ENCODE peak calls at places on chromosomes 16 and 17, in four cellular contexts. H is A549, V is IMR-90, X is K562. O is an unnamed sample.

GRCh38 chr16:22054847-22055590 is 37.3 kb upstream of the VWA3A start:
- DNase-seq in H (no peak), V (no peak), X (no peak), O (no peak)

GRCh38 chr17:43768382-43768781 is 9.8 kb upstream of the SOST start:
- DNase-seq in H (no peak), V (no peak), X (no peak), O (no peak)

GRCh38 chr16:73413469-73414190 is 365.7 kb upstream of the ZFHX3 start:
- DNase-seq in H (no peak), V (no peak), X (no peak), O (no peak)

GRCh38 chr17:67474081-67474661 is 97.1 kb downstream of the PITPNC1 start:
- DNase-seq in H (no peak), V (peak; percentile 39), X (no peak), O (no peak)

GRCh38 chr16:90018297-90019200 is 707 bp downstream of the DBNDD1 start:
- DNase-seq in H (no peak), V (no peak), X (peak; percentile 34), O (no peak)

GRCh38 chr16:66927918-66928649 is 2.7 kb upstream of the RRAD start:
- DNase-seq in H (no peak), V (peak; percentile 50), X (no peak), O (no peak)

GRCh38 chr17:28710948-28711722 is 553 bp downstream of the PROCA1 start:
- DNase-seq in H (peak; percentile 97), V (peak; percentile 85), X (peak; percentile 98), O (peak; percentile 50)

GRCh38 chr17:3641014-3641413 is 4.5 kb downstream of the CTNS start:
- DNase-seq in H (no peak), V (no peak), X (no peak), O (no peak)

GRCh38 chr17:65163990-65164495 is 26.9 kb downstream of the RGS9 start:
- DNase-seq in H (peak; percentile 57), V (peak; percentile 90), X (peak; percentile 61), O (no peak)

GRCh38 chr17:80785477-80786178 is 206.0 kb upstream of the CHMP6 start:
- DNase-seq in H (no peak), V (no peak), X (no peak), O (no peak)

GRCh38 chr16:19338335-19338734 is 52.8 kb downstream of the CLEC19A start:
- DNase-seq in H (peak; percentile 22), V (no peak), X (peak; percentile 64), O (no peak)

GRCh38 chr17:74736423-74737298 is at the start of gene RAB37:
- DNase-seq in H (peak; percentile 87), V (no peak), X (no peak), O (no peak)

GRCh38 chr17:6471531-6472465 is 27.5 kb downstream of the PIMREG start:
- DNase-seq in H (peak; percentile 62), V (peak; percentile 61), X (no peak), O (no peak)

GRCh38 chr16:71648921-71649320 is 22.9 kb downstream of the MARVELD3 start:
- DNase-seq in H (peak; percentile 35), V (no peak), X (no peak), O (no peak)

GRCh38 chr16:824194-824593 is 23.7 kb upstream of the GNG13 start:
- DNase-seq in H (no peak), V (no peak), X (no peak), O (no peak)

GRCh38 chr17:74737299-74738050 is 419 bp downstream of the RAB37 start:
- DNase-seq in H (peak; percentile 80), V (no peak), X (peak; percentile 32), O (no peak)

GRCh38 chr16:8310816-8311215 is 279.5 kb downstream of the TMEM114 start:
- DNase-seq in H (no peak), V (no peak), X (no peak), O (no peak)

GRCh38 chr16:86961133-86961720 is 356.0 kb downstream of the C16orf95 start:
- DNase-seq in H (no peak), V (peak; percentile 72), X (no peak), O (no peak)

GRCh38 chr16:10188236-10188635 is 6.0 kb upstream of the GRIN2A start:
- DNase-seq in H (no peak), V (no peak), X (no peak), O (no peak)

GRCh38 chr16:78154729-78155461 is 55.4 kb downstream of the WWOX start:
- DNase-seq in H (no peak), V (no peak), X (no peak), O (no peak)

GRCh38 chr17:79831367-79832210 is 7.7 kb downstream of the CBX4 start:
- DNase-seq in H (no peak), V (no peak), X (peak; percentile 89), O (no peak)

GRCh38 chr17:51365090-51365489 is 104.7 kb downstream of the UTP18 start:
- DNase-seq in H (no peak), V (no peak), X (peak; percentile 47), O (no peak)

GRCh38 chr16:13568803-13569202 is 351.2 kb upstream of the ERCC4 start:
- DNase-seq in H (no peak), V (no peak), X (peak; percentile 46), O (no peak)

GRCh38 chr17:69485901-69486643 is 71.6 kb downstream of the MAP2K6 start:
- DNase-seq in H (no peak), V (peak; percentile 59), X (no peak), O (no peak)

GRCh38 chr16:14309001-14309886 is 238.1 kb downstream of the MRTFB start:
- DNase-seq in H (no peak), V (peak; percentile 39), X (no peak), O (no peak)

GRCh38 chr16:68022728-68023537 is at the start of the genes DDX28 and DUS2:
- DNase-seq in H (peak; percentile 73), V (peak; percentile 91), X (peak; percentile 84), O (peak; percentile 83)

GRCh38 chr16:79265701-79266100 is 334.8 kb downstream of the MAF start:
- DNase-seq in H (no peak), V (no peak), X (no peak), O (no peak)

GRCh38 chr17:72296456-72296855 is 175.6 kb downstream of the SOX9 start:
- DNase-seq in H (no peak), V (peak; percentile 58), X (no peak), O (no peak)

GRCh38 chr16:535446-536405 is 8.2 kb downstream of the CAPN15 start:
- DNase-seq in H (peak; percentile 80), V (peak; percentile 52), X (peak; percentile 60), O (no peak)

GRCh38 chr16:86713021-86713631 is 134.8 kb downstream of the FOXL1 start:
- DNase-seq in H (no peak), V (no peak), X (no peak), O (no peak)

GRCh38 chr16:20899503-20900298 is 457 bp downstream of the DCUN1D3 start:
- DNase-seq in H (no peak), V (no peak), X (peak; percentile 37), O (no peak)

GRCh38 chr16:4327782-4328579 is 12.1 kb downstream of the GLIS2 start:
- DNase-seq in H (no peak), V (peak; percentile 69), X (peak; percentile 44), O (no peak)
- TF ChIP-seq ELK1 in H (no peak), V (no peak), X (no peak), O (no peak)

DNA sequence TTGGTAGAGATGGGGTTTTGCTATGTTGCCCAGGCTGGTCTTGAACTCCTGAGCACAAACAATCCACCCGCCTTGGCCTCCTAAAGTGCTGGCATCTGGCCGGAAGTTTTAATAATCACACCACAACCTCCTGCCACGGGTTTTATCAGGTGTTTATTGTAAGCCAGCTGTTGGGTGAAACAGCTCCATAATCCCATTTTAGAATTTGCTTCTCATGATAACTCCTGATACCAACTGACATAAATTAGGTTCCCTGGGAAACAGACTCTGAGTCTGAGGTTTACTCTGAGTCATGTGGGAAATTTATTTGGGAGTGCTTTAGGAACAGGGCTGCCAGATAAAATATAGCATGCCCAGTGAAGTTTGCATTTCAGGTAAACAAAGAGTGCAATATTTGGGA is 122.6 kb upstream of the MED13 start:
- DNase-seq in H (no peak), V (peak; percentile 66), X (peak; percentile 50), O (no peak)
- TF ChIP-seq ELK1 in H (no peak), V (no peak), X (no peak), O (no peak)

GRCh38 chr17:37107406-37108083 is 158.8 kb downstream of the AATF start:
- DNase-seq in H (no peak), V (peak; percentile 41), X (no peak), O (no peak)

GRCh38 chr17:37106049-37106448 is 157.3 kb downstream of the AATF start:
- DNase-seq in H (no peak), V (no peak), X (no peak), O (no peak)

GRCh38 chr17:37110012-37110701 is 161.4 kb downstream of the AATF start:
- DNase-seq in H (no peak), V (no peak), X (no peak), O (no peak)

GRCh38 chr17:37110816-37111215 is 162.1 kb downstream of the AATF start:
- DNase-seq in H (no peak), V (no peak), X (no peak), O (no peak)

DNA sequence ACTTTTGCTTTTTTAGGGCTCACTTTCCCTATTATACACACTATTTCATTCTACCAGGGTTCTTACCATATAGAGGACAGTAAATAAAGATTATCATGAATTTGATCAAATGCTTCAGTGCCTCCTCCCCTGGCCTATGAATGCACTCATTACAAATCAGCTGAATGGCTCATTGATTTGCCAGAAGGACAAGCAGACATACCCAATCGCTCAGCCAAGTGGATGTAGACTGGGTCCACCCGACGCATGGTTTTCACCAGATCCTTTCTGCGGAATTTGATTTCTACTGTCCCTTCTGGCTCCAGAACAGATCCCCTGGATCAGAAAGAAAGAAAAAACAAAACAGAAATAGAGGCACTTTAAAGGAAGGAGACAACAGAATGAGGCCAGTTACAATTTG is 162.6 kb downstream of the AATF start:
- DNase-seq in H (no peak), V (no peak), X (no peak), O (no peak)
- TF ChIP-seq ELK1 in H (no peak), V (no peak), X (no peak), O (no peak)

DNA sequence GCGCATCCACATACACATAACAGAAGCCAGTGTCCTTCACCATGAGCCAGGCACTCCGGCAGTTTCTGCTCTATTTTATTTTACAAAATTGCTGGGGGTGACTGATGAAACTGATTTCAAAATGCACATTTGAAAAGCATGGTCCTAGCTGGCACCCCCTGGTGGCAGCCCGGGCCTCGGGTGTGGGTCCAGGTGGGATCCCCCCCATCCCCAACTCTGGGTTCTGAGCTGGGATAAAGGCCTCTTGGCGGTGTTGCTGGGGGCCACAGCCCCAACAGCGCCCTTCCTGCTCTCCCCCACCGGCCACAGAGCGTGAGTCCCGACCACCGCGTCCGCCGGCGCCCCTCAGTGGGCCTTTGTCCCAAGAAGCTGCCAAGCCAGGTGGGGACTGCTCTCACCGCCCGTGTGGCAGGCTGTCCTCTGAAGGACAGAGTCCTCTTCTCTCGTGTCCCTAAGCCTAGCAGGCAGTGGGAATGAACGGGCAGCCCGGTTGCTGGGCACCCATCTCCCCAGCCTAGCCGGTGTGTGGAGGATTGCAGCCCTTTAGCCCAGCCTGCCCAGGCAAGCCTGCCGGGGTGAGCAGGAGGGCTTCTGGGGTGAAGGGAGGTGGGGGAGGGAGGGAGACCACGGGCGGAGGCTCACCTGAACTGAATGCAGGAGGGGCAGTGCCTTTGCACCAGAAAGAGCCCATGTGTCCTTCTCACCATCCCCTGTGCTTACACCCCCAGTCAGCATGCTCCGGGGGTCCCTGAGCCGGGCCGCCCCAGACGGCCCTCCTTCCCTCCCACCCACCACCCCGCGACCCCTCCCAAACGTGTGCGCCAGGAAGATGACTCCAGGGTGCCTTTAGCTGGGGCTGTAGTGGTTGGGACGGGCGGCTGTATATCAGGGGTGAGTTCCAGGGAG is 898 bp downstream of the SNAI3 start:
- DNase-seq in H (peak; percentile 84), V (peak; percentile 67), X (peak; percentile 69), O (no peak)
- TF ChIP-seq ELK1 in H (no peak), V (no peak), X (no peak), O (no peak)

GRCh38 chr17:49055181-49055927 is 58.2 kb downstream of the IGF2BP1 start:
- DNase-seq in H (no peak), V (no peak), X (no peak), O (no peak)
- TF ChIP-seq ELK1 in H (no peak), V (no peak), X (no peak), O (no peak)

O was measured in GM12878.